ENCODE peak calls at places on chromosomes 12 and 14, in five cellular contexts. One of them, this sample, is unnamed.

GRCh38 chr12:93565760-93566159 is 6.7 kb upstream of the SOCS2 start:
- DNase-seq in activated T-cell treated with anti-CD3 and anti-CD28 coated beads for 1 hour: no peak
- DNase-seq in B cell: no peak
- DNase-seq in NCI-H1105: no peak
- DNase-seq in AG09309: no peak
- DNase-seq in this sample: no peak

GRCh38 chr14:68278568-68279436 is 459.2 kb downstream of the RAD51B start:
- DNase-seq in AG09309: no peak
- DNase-seq in B cell: no peak
- DNase-seq in activated T-cell treated with anti-CD3 and anti-CD28 coated beads for 1 hour: no peak
- DNase-seq in NCI-H1105: no peak
- DNase-seq in this sample: no peak

GRCh38 chr12:31011746-31012567 is 61.7 kb upstream of the DDX11 start:
- DNase-seq in NCI-H1105: no peak
- DNase-seq in activated T-cell treated with anti-CD3 and anti-CD28 coated beads for 1 hour: no peak
- DNase-seq in B cell: no peak
- DNase-seq in AG09309: no peak
- DNase-seq in this sample: no peak

GRCh38 chr12:53867216-53868012 is 71.2 kb upstream of the HOXC13 start:
- DNase-seq in B cell: no peak
- DNase-seq in activated T-cell treated with anti-CD3 and anti-CD28 coated beads for 1 hour: no peak
- DNase-seq in NCI-H1105: no peak
- DNase-seq in AG09309: no peak
- DNase-seq in this sample: no peak

GRCh38 chr12:56098592-56098991 is 5.8 kb upstream of the PA2G4 start:
- DNase-seq in B cell: no peak
- DNase-seq in activated T-cell treated with anti-CD3 and anti-CD28 coated beads for 1 hour: no peak
- DNase-seq in NCI-H1105: no peak
- DNase-seq in AG09309: no peak
- DNase-seq in this sample: no peak

GRCh38 chr12:45580570-45580969 is 148.9 kb upstream of the ARID2 start:
- DNase-seq in AG09309: no peak
- DNase-seq in activated T-cell treated with anti-CD3 and anti-CD28 coated beads for 1 hour: no peak
- DNase-seq in B cell: no peak
- DNase-seq in NCI-H1105: no peak
- DNase-seq in this sample: no peak

GRCh38 chr14:73741386-73741875 is 27.2 kb upstream of the PNMA1 start:
- DNase-seq in B cell: peak
- DNase-seq in NCI-H1105: no peak
- DNase-seq in activated T-cell treated with anti-CD3 and anti-CD28 coated beads for 1 hour: peak
- DNase-seq in AG09309: no peak
- DNase-seq in this sample: peak

GRCh38 chr14:99318091-99318958 is 46.3 kb upstream of the BCL11B start:
- DNase-seq in AG09309: no peak
- DNase-seq in NCI-H1105: no peak
- DNase-seq in B cell: no peak
- DNase-seq in activated T-cell treated with anti-CD3 and anti-CD28 coated beads for 1 hour: no peak
- DNase-seq in this sample: no peak

GRCh38 chr12:106903241-106903950 is 52.3 kb upstream of the TMEM263 start:
- DNase-seq in NCI-H1105: no peak
- DNase-seq in B cell: no peak
- DNase-seq in activated T-cell treated with anti-CD3 and anti-CD28 coated beads for 1 hour: peak
- DNase-seq in AG09309: no peak
- DNase-seq in this sample: peak

GRCh38 chr14:50342211-50343080 is 30.3 kb downstream of the DMAC2L start:
- DNase-seq in AG09309: peak
- DNase-seq in NCI-H1105: peak
- DNase-seq in B cell: peak
- DNase-seq in activated T-cell treated with anti-CD3 and anti-CD28 coated beads for 1 hour: peak
- DNase-seq in this sample: peak

GRCh38 chr12:87086118-87086891 is 830.1 kb upstream of the MGAT4C start:
- DNase-seq in activated T-cell treated with anti-CD3 and anti-CD28 coated beads for 1 hour: no peak
- DNase-seq in B cell: no peak
- DNase-seq in NCI-H1105: peak
- DNase-seq in AG09309: no peak
- DNase-seq in this sample: no peak

GRCh38 chr12:60689137-60689536 is 1093.3 kb downstream of the SLC16A7 start:
- DNase-seq in AG09309: no peak
- DNase-seq in B cell: no peak
- DNase-seq in NCI-H1105: no peak
- DNase-seq in activated T-cell treated with anti-CD3 and anti-CD28 coated beads for 1 hour: no peak
- DNase-seq in this sample: no peak

GRCh38 chr14:56342419-56342901 is 224.2 kb downstream of the PELI2 start:
- DNase-seq in AG09309: peak
- DNase-seq in activated T-cell treated with anti-CD3 and anti-CD28 coated beads for 1 hour: no peak
- DNase-seq in NCI-H1105: no peak
- DNase-seq in B cell: no peak
- DNase-seq in this sample: no peak

GRCh38 chr14:86462193-86462592 is 932.2 kb downstream of the FLRT2 start:
- DNase-seq in activated T-cell treated with anti-CD3 and anti-CD28 coated beads for 1 hour: no peak
- DNase-seq in NCI-H1105: no peak
- DNase-seq in B cell: no peak
- DNase-seq in AG09309: no peak
- DNase-seq in this sample: no peak

GRCh38 chr12:132452596-132453350 is 37.2 kb upstream of the FBRSL1 start:
- DNase-seq in AG09309: no peak
- DNase-seq in B cell: no peak
- DNase-seq in NCI-H1105: no peak
- DNase-seq in activated T-cell treated with anti-CD3 and anti-CD28 coated beads for 1 hour: no peak
- DNase-seq in this sample: no peak

GRCh38 chr12:14885718-14886201 is at the start of gene MGP:
- DNase-seq in activated T-cell treated with anti-CD3 and anti-CD28 coated beads for 1 hour: no peak
- DNase-seq in B cell: no peak
- DNase-seq in NCI-H1105: peak
- DNase-seq in AG09309: peak
- DNase-seq in this sample: no peak

GRCh38 chr12:71551529-71551928 is 111.9 kb downstream of the LGR5 start:
- DNase-seq in B cell: no peak
- DNase-seq in activated T-cell treated with anti-CD3 and anti-CD28 coated beads for 1 hour: no peak
- DNase-seq in NCI-H1105: peak
- DNase-seq in AG09309: peak
- DNase-seq in this sample: no peak

GRCh38 chr12:132282031-132282949 is 47.1 kb downstream of the GALNT9 start:
- DNase-seq in NCI-H1105: no peak
- DNase-seq in AG09309: no peak
- DNase-seq in activated T-cell treated with anti-CD3 and anti-CD28 coated beads for 1 hour: no peak
- DNase-seq in B cell: no peak
- DNase-seq in this sample: no peak

GRCh38 chr12:106342397-106343212 is 14.9 kb upstream of the POLR3B start:
- DNase-seq in NCI-H1105: no peak
- DNase-seq in activated T-cell treated with anti-CD3 and anti-CD28 coated beads for 1 hour: no peak
- DNase-seq in B cell: no peak
- DNase-seq in AG09309: peak
- DNase-seq in this sample: no peak

GRCh38 chr14:101577221-101577909 is 16.1 kb downstream of the DIO3 start:
- DNase-seq in activated T-cell treated with anti-CD3 and anti-CD28 coated beads for 1 hour: no peak
- DNase-seq in AG09309: no peak
- DNase-seq in NCI-H1105: no peak
- DNase-seq in B cell: no peak
- DNase-seq in this sample: no peak

GRCh38 chr12:4421590-4422031 is 24.0 kb downstream of the FGF6 start:
- DNase-seq in NCI-H1105: peak
- DNase-seq in B cell: no peak
- DNase-seq in activated T-cell treated with anti-CD3 and anti-CD28 coated beads for 1 hour: no peak
- DNase-seq in AG09309: no peak
- DNase-seq in this sample: peak

GRCh38 chr14:90760591-90761316 is 55.5 kb downstream of the TTC7B start:
- DNase-seq in AG09309: no peak
- DNase-seq in NCI-H1105: peak
- DNase-seq in activated T-cell treated with anti-CD3 and anti-CD28 coated beads for 1 hour: no peak
- DNase-seq in B cell: no peak
- DNase-seq in this sample: peak

GRCh38 chr12:749871-750270 is 2.5 kb upstream of the WNK1 start:
- DNase-seq in B cell: no peak
- DNase-seq in AG09309: no peak
- DNase-seq in NCI-H1105: no peak
- DNase-seq in activated T-cell treated with anti-CD3 and anti-CD28 coated beads for 1 hour: no peak
- DNase-seq in this sample: no peak

GRCh38 chr12:12333407-12333831 is 16.6 kb downstream of the MANSC1 start:
- DNase-seq in NCI-H1105: peak
- DNase-seq in AG09309: no peak
- DNase-seq in activated T-cell treated with anti-CD3 and anti-CD28 coated beads for 1 hour: no peak
- DNase-seq in B cell: no peak
- DNase-seq in this sample: no peak

This sample was measured in GM20000.